ENCODE peak calls at places on chromosomes 1 and 21, in five cellular contexts. X, Y, R, L and H are unnamed samples. For H3K9me3 and H3K4me1, the result is how much of the 10 kb centered on the place peaks cover.

GRCh38 chr1:31782066-31782762 is 18.1 kb upstream of the ADGRB2 start:
- DNase-seq in X (no peak), L (no peak), R (no peak), Y (no peak), H (no peak)

GRCh38 chr1:39962450-39962825 is 7.5 kb downstream of the MFSD2A start:
- DNase-seq in X (no peak), L (no peak), Y (no peak), R (no peak), H (no peak)

GRCh38 chr1:73472810-73473209 is 725.2 kb downstream of the LRRIQ3 start:
- DNase-seq in L (no peak), R (no peak), X (no peak), Y (no peak), H (no peak)

GRCh38 chr1:41431490-41432350 is 52.8 kb downstream of the EDN2 start:
- DNase-seq in R (peak), L (peak), X (no peak), Y (no peak), H (no peak)

GRCh38 chr21:33401617-33401967 is 1.6 kb upstream of the IFNGR2 start:
- DNase-seq in L (no peak), Y (no peak), R (no peak), X (no peak), H (no peak)

GRCh38 chr1:31344503-31344902 is 28.4 kb downstream of the FABP3 start:
- DNase-seq in R (no peak), X (no peak), Y (no peak), L (no peak), H (no peak)

GRCh38 chr1:47478090-47478489 is 40.2 kb downstream of the FOXD2 start:
- DNase-seq in Y (no peak), X (peak), L (no peak), R (peak), H (no peak)

GRCh38 chr1:107604823-107605222 is 360.2 kb downstream of the VAV3 start:
- DNase-seq in X (no peak), L (no peak), R (no peak), Y (no peak), H (no peak)

GRCh38 chr1:121586369-121587229 is 401.8 kb downstream of the SRGAP2C start:
- DNase-seq in L (no peak), R (peak), X (peak), Y (peak), H (no peak)

GRCh38 chr1:153510984-153511410 is 24.8 kb downstream of the S100A6 start:
- DNase-seq in Y (peak), L (peak), R (peak), X (peak), H (no peak)

GRCh38 chr1:207954104-207954503 is 43.2 kb upstream of the CD34 start:
- DNase-seq in R (no peak), Y (no peak), L (no peak), X (no peak), H (no peak)

GRCh38 chr21:42572906-42573495 is 59.3 kb downstream of the SLC37A1 start:
- DNase-seq in L (no peak), R (peak), X (peak), Y (no peak), H (no peak)

GRCh38 chr1:1614204-1614953 is 921 bp upstream of the MIB2 start:
- DNase-seq in R (peak), Y (no peak), X (peak), L (peak), H (no peak)

GRCh38 chr1:1614954-1615255 is 395 bp upstream of the MIB2 start:
- DNase-seq in Y (no peak), L (no peak), X (no peak), R (no peak), H (no peak)

GRCh38 chr1:1609822-1610485 is 5.3 kb upstream of the MIB2 start:
- DNase-seq in Y (no peak), L (no peak), R (no peak), X (no peak), H (no peak)

GRCh38 chr1:1613509-1614082 is 1.7 kb upstream of the MIB2 start:
- DNase-seq in Y (no peak), R (no peak), L (no peak), X (no peak), H (no peak)

DNA sequence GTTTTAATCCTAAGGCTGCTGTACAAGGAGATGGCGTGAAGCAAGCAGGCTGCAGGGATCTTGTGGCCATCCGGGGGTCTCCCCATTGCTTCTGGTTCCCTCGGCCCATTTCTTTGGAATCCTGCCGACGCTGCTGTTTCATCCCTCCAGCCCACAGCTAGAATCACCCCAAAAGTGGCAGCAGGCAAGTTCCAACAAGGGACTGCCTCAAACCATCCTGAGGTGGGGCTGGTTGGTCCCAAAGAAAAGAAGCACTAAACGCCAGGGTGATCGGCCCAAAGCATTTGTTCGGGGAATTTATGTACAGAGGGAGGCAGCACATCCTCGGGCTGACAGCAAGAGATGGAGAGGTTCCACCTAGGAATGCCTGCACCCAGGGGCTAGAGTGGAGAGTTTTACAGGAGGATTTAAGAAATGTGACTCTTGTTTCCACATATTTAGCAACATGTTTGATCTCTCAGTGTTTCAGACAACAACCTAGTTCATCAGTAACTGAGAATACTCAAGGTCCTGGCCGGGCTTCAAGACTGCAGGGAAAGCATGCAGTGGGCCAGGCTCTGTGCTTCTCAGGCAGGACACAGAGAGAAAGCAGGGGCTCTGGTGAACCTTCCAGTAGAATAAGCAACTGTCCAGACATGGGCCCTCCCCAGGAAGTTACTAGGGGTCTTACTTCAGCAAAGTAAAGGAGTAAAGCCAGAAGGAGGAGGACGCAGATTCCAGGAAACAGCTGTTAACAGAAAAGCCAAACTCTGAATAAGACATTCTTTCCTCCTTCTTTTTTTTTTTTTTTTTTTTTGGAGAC is 4.3 kb upstream of the MIB2 start:
- DNase-seq in Y (no peak), R (no peak), L (peak), X (no peak), H (no peak)
- TF ChIP-seq EP300 in Y (no peak), R (no peak), L (no peak), X (no peak), H (no peak)

GRCh38 chr1:49677706-49678105 is 346.0 kb downstream of the AGBL4 start:
- DNase-seq in L (no peak), Y (no peak), R (no peak), X (no peak), H (no peak)
- H3K9me3 ChIP-seq in L (under half), Y (half or more), R (under half), X (under half), H (under half)

GRCh38 chr1:205932776-205933175 is 10.5 kb downstream of the SLC26A9 start:
- DNase-seq in Y (no peak), X (no peak), R (no peak), L (no peak), H (no peak)
- H3K4me1 ChIP-seq in Y (under half), X (under half), R (under half), L (under half), H (under half)

DNA sequence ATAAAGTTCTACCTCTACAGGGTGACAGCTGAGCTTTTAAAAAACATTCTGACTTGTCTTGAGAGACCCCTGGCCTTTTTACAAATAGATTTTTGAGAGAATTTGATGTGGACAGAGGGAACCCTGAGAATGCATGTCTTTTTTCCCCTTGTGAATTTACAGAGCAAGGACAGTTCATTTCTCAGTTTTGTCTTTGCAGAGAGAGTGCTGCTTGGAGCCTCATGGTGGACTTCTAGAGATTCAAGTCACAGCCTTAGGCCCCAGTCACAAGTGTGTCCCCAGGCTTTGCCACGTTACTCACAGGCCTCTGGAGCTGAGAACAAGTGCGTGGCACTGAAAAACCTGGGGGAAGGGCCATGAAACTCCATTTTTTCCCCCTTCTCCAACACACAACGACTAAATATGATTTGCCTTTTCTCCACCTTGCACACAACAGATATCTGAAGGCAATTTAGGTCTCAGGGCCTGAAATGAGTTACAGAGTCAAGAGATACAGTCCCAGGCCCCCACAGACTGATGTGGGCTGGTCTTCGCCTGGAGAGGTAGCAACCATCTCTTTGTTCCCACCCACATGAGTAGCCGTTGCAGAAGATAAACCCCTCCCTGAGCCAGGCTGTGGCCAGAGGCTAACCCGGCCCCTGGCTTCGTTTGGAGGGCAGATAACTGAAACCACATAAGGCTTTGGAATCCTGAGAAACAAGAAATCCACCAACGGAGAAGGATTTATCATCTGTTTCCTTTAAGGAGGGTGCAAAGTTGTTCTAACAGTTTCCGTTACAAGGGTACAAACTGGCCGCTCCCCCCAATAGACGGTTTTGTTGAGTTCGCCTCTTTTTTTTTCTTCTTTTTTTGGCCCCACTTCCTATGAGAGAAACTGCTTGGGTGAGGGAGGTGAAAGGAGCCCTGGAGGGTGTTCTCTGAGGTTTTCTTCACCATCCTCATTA is 1.0 kb upstream of the PIGV start:
- DNase-seq in Y (peak), X (peak), L (peak), R (peak), H (peak)
- TF ChIP-seq EP300 in Y (no peak), X (no peak), L (no peak), R (no peak), H (no peak)

GRCh38 chr21:45709696-45710268 is 66.3 kb downstream of the PCBP3 start:
- DNase-seq in L (no peak), Y (no peak), X (no peak), R (no peak), H (no peak)
- H3K9me3 ChIP-seq in L (under half), Y (under half), X (under half), R (under half), H (under half)

GRCh38 chr1:206704239-206704638 is 19.5 kb downstream of the MAPKAPK2 start:
- DNase-seq in X (no peak), L (no peak), R (no peak), Y (no peak), H (no peak)
- H3K4me1 ChIP-seq in X (half or more), L (under half), R (half or more), Y (under half), H (half or more)

DNA sequence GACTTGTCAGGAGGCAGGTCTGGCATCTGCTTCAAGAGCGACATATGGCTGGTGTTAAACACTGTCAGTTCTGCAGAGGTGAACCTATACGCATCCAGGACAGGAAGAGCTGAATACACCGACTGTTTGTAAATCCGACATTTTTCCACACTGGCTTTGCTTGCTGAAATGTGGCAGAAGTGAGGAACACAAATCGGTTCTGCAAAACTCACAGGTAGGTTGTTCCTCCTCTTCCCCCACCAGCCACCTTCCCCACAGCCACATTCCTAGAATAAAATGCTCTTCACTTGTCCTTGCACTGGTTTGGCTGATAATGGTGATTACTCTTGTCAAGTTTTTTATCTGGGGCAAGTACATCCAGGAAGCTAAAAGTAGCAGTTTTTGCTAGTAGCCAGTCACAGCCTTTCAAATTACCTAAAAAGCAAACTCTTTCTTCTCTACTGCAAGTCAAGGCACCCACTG is 289.2 kb downstream of the GRIK1 start:
- DNase-seq in Y (no peak), X (no peak), L (no peak), R (no peak), H (no peak)
- TF ChIP-seq EP300 in Y (no peak), X (no peak), L (no peak), R (no peak), H (no peak)

DNA sequence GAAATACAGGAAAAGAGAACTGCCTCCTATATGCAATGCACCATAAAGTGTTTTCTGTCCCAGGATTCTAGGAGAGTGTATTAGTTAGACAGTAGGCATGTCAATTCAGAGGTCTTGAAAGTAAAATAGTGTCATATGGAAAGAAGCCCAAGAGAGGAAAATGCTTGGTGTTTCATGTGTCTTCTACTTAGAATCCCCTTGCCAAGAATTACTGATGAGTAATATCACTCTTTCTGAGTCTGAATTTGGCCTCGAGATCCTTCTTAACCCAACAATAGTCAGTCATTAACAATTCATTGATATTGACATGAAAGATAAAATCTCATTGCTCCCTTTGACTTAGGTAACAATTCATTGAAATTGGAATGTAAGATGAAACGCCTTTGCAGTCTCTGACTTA is 972.2 kb downstream of the TTLL7 start:
- DNase-seq in L (no peak), Y (no peak), X (no peak), R (no peak), H (no peak)
- H3K9me3 ChIP-seq in L (under half), Y (under half), X (under half), R (under half), H (under half)

DNA sequence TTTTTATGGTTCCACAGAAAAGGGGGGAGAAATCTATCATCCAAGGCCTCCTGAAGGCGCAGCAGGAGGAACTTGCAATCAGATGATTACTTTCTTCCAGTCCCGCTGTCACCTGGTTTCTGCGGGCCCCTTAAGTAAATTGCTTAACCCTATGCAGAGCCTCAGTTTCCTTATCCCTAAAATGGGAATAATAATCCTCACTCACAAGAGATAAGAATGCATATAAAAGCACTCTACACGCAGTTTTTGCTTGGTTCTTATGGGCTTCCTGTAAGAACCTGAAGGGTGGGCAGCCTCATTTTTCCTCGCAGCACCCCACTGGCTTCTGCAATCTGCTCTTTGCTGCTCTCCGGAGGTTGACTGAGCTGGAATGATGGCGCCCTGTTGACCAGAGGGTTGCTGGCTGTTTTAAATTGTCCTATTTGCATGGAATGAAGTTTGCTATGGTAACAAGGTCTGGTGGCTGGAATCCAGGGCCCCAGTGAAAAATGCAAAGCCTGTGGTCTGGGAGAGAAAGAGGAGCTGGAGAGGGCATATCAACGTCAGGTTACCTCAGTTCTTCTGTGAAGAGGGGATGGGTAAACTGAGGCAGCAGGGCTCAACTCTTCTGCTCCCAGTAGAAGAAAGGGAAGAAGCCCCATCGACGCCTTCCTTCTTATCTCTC is 1.0 kb upstream of the KAZN start:
- DNase-seq in Y (peak), L (no peak), R (no peak), X (no peak), H (no peak)
- H3K4me1 ChIP-seq in Y (under half), L (under half), R (under half), X (under half), H (under half)

GRCh38 chr1:164137273-164137947 is 421.6 kb upstream of the PBX1 start:
- DNase-seq in L (no peak), Y (no peak), X (no peak), R (no peak), H (no peak)

DNA sequence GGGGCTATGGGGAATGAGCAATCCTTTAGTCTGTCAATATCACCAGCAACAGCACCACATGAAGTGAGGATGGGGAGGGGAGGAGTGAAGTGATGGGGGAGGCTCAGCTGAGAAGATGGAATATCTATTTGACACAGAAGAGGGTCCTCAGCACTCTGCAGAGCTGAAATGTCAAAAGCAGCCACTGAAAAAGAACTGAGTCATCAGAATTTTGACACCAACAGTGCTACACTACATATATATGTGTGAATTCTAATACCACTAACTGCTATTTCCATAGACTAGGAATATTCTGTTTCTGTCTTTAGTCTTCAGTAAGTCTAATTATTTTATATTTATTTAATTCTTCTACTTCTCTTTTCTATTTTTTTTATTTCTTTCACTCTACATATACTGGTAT is 427.0 kb upstream of the PBX1 start:
- DNase-seq in Y (no peak), R (no peak), X (no peak), L (no peak), H (no peak)
- TF ChIP-seq EP300 in Y (no peak), R (no peak), X (no peak), L (no peak), H (no peak)